ENCODE peak calls at places on chromosomes 13 and 19, in ten cellular contexts. One of them, this sample, is unnamed.

GRCh38 chr19:35644206-35644986 is 2.9 kb downstream of the ETV2 start:
- DNase-seq in HTR-8/SVneo: no peak
- DNase-seq in hepatocyte: peak; percentile 96
- DNase-seq in SK-MEL-5: peak; percentile 94
- DNase-seq in stimulated activated naive CD8-positive, alpha-beta T cell treated with anti-CD3 and anti-CD28 coated beads, Interleukin-15, Interleukin-2, amounts not matched to agents 100 U/mL and 50 U/mL, for 24 hours: peak; percentile 97
- DNase-seq in astrocyte of the cerebellum: peak; percentile 73
- DNase-seq in Right ventricle myocardium superior: peak; percentile 98
- DNase-seq in stimulated activated CD4-positive, alpha-beta T cell treated with anti-CD3 and anti-CD28 coated beads, Interleukin-2, amount 100 ng/mL, for 4 hours: peak; percentile 89
- DNase-seq in fibroblast of the conjunctiva: peak; percentile 91
- DNase-seq in stromal cell of bone marrow: peak; percentile 87
- DNase-seq in this sample: peak; percentile 93

GRCh38 chr19:42255766-42256750 is 1.1 kb upstream of the ERF start:
- DNase-seq in HTR-8/SVneo: no peak
- DNase-seq in hepatocyte: peak; percentile 74
- DNase-seq in SK-MEL-5: peak; percentile 91
- DNase-seq in stimulated activated naive CD8-positive, alpha-beta T cell treated with anti-CD3 and anti-CD28 coated beads, Interleukin-15, Interleukin-2, amounts not matched to agents 100 U/mL and 50 U/mL, for 24 hours: no peak
- DNase-seq in astrocyte of the cerebellum: no peak
- DNase-seq in Right ventricle myocardium superior: peak; percentile 77
- DNase-seq in stimulated activated CD4-positive, alpha-beta T cell treated with anti-CD3 and anti-CD28 coated beads, Interleukin-2, amount 100 ng/mL, for 4 hours: no peak
- DNase-seq in fibroblast of the conjunctiva: no peak
- DNase-seq in stromal cell of bone marrow: no peak
- DNase-seq in this sample: no peak

GRCh38 chr13:101298517-101298916 is 117.8 kb downstream of the NALCN start:
- DNase-seq in HTR-8/SVneo: no peak
- DNase-seq in hepatocyte: no peak
- DNase-seq in SK-MEL-5: peak; percentile 2
- DNase-seq in stimulated activated naive CD8-positive, alpha-beta T cell treated with anti-CD3 and anti-CD28 coated beads, Interleukin-15, Interleukin-2, amounts not matched to agents 100 U/mL and 50 U/mL, for 24 hours: no peak
- DNase-seq in astrocyte of the cerebellum: no peak
- DNase-seq in Right ventricle myocardium superior: no peak
- DNase-seq in stimulated activated CD4-positive, alpha-beta T cell treated with anti-CD3 and anti-CD28 coated beads, Interleukin-2, amount 100 ng/mL, for 4 hours: no peak
- DNase-seq in fibroblast of the conjunctiva: no peak
- DNase-seq in stromal cell of bone marrow: no peak
- DNase-seq in this sample: no peak

GRCh38 chr13:84607614-84608013 is 725.3 kb upstream of the SLITRK1 start:
- DNase-seq in HTR-8/SVneo: no peak
- DNase-seq in hepatocyte: no peak
- DNase-seq in SK-MEL-5: no peak
- DNase-seq in stimulated activated naive CD8-positive, alpha-beta T cell treated with anti-CD3 and anti-CD28 coated beads, Interleukin-15, Interleukin-2, amounts not matched to agents 100 U/mL and 50 U/mL, for 24 hours: no peak
- DNase-seq in astrocyte of the cerebellum: peak; percentile 84
- DNase-seq in Right ventricle myocardium superior: peak; percentile 38
- DNase-seq in stimulated activated CD4-positive, alpha-beta T cell treated with anti-CD3 and anti-CD28 coated beads, Interleukin-2, amount 100 ng/mL, for 4 hours: no peak
- DNase-seq in fibroblast of the conjunctiva: peak; percentile 72
- DNase-seq in stromal cell of bone marrow: peak; percentile 79
- DNase-seq in this sample: no peak

GRCh38 chr19:13234518-13234917 is 84.3 kb downstream of the IER2 start:
- DNase-seq in HTR-8/SVneo: peak; percentile 32
- DNase-seq in hepatocyte: peak; percentile 62
- DNase-seq in SK-MEL-5: peak; percentile 41
- DNase-seq in stimulated activated naive CD8-positive, alpha-beta T cell treated with anti-CD3 and anti-CD28 coated beads, Interleukin-15, Interleukin-2, amounts not matched to agents 100 U/mL and 50 U/mL, for 24 hours: peak; percentile 76
- DNase-seq in astrocyte of the cerebellum: no peak
- DNase-seq in Right ventricle myocardium superior: peak; percentile 47
- DNase-seq in stimulated activated CD4-positive, alpha-beta T cell treated with anti-CD3 and anti-CD28 coated beads, Interleukin-2, amount 100 ng/mL, for 4 hours: peak; percentile 46
- DNase-seq in fibroblast of the conjunctiva: no peak
- DNase-seq in stromal cell of bone marrow: peak; percentile 8
- DNase-seq in this sample: peak; percentile 60

GRCh38 chr19:44662686-44663085 is 8.6 kb upstream of the CEACAM19 start:
- DNase-seq in HTR-8/SVneo: no peak
- DNase-seq in hepatocyte: no peak
- DNase-seq in SK-MEL-5: no peak
- DNase-seq in stimulated activated naive CD8-positive, alpha-beta T cell treated with anti-CD3 and anti-CD28 coated beads, Interleukin-15, Interleukin-2, amounts not matched to agents 100 U/mL and 50 U/mL, for 24 hours: no peak
- DNase-seq in astrocyte of the cerebellum: no peak
- DNase-seq in Right ventricle myocardium superior: no peak
- DNase-seq in stimulated activated CD4-positive, alpha-beta T cell treated with anti-CD3 and anti-CD28 coated beads, Interleukin-2, amount 100 ng/mL, for 4 hours: no peak
- DNase-seq in fibroblast of the conjunctiva: no peak
- DNase-seq in stromal cell of bone marrow: no peak
- DNase-seq in this sample: no peak

GRCh38 chr19:43316591-43317319 is 36.7 kb upstream of the CD177 start:
- DNase-seq in HTR-8/SVneo: no peak
- DNase-seq in hepatocyte: peak; percentile 83
- DNase-seq in SK-MEL-5: peak; percentile 82
- DNase-seq in stimulated activated naive CD8-positive, alpha-beta T cell treated with anti-CD3 and anti-CD28 coated beads, Interleukin-15, Interleukin-2, amounts not matched to agents 100 U/mL and 50 U/mL, for 24 hours: no peak
- DNase-seq in astrocyte of the cerebellum: no peak
- DNase-seq in Right ventricle myocardium superior: no peak
- DNase-seq in stimulated activated CD4-positive, alpha-beta T cell treated with anti-CD3 and anti-CD28 coated beads, Interleukin-2, amount 100 ng/mL, for 4 hours: no peak
- DNase-seq in fibroblast of the conjunctiva: no peak
- DNase-seq in stromal cell of bone marrow: peak; percentile 2
- DNase-seq in this sample: no peak

GRCh38 chr13:83450586-83450985 is 431.7 kb downstream of the SLITRK1 start:
- DNase-seq in HTR-8/SVneo: no peak
- DNase-seq in hepatocyte: no peak
- DNase-seq in SK-MEL-5: no peak
- DNase-seq in stimulated activated naive CD8-positive, alpha-beta T cell treated with anti-CD3 and anti-CD28 coated beads, Interleukin-15, Interleukin-2, amounts not matched to agents 100 U/mL and 50 U/mL, for 24 hours: no peak
- DNase-seq in astrocyte of the cerebellum: no peak
- DNase-seq in Right ventricle myocardium superior: no peak
- DNase-seq in stimulated activated CD4-positive, alpha-beta T cell treated with anti-CD3 and anti-CD28 coated beads, Interleukin-2, amount 100 ng/mL, for 4 hours: no peak
- DNase-seq in fibroblast of the conjunctiva: no peak
- DNase-seq in stromal cell of bone marrow: no peak
- DNase-seq in this sample: no peak

GRCh38 chr19:56671613-56671994 is at the start of gene ZNF835:
- DNase-seq in HTR-8/SVneo: peak; percentile 21
- DNase-seq in hepatocyte: no peak
- DNase-seq in SK-MEL-5: peak; percentile 39
- DNase-seq in stimulated activated naive CD8-positive, alpha-beta T cell treated with anti-CD3 and anti-CD28 coated beads, Interleukin-15, Interleukin-2, amounts not matched to agents 100 U/mL and 50 U/mL, for 24 hours: peak; percentile 84
- DNase-seq in astrocyte of the cerebellum: peak; percentile 0
- DNase-seq in Right ventricle myocardium superior: peak; percentile 99
- DNase-seq in stimulated activated CD4-positive, alpha-beta T cell treated with anti-CD3 and anti-CD28 coated beads, Interleukin-2, amount 100 ng/mL, for 4 hours: peak; percentile 79
- DNase-seq in fibroblast of the conjunctiva: peak; percentile 50
- DNase-seq in stromal cell of bone marrow: peak; percentile 22
- DNase-seq in this sample: peak; percentile 61

GRCh38 chr13:62320129-62320724 is 904.6 kb upstream of the PCDH20 start:
- DNase-seq in HTR-8/SVneo: peak; percentile 6
- DNase-seq in hepatocyte: peak; percentile 48
- DNase-seq in SK-MEL-5: peak; percentile 74
- DNase-seq in stimulated activated naive CD8-positive, alpha-beta T cell treated with anti-CD3 and anti-CD28 coated beads, Interleukin-15, Interleukin-2, amounts not matched to agents 100 U/mL and 50 U/mL, for 24 hours: no peak
- DNase-seq in astrocyte of the cerebellum: peak; percentile 53
- DNase-seq in Right ventricle myocardium superior: no peak
- DNase-seq in stimulated activated CD4-positive, alpha-beta T cell treated with anti-CD3 and anti-CD28 coated beads, Interleukin-2, amount 100 ng/mL, for 4 hours: no peak
- DNase-seq in fibroblast of the conjunctiva: peak; percentile 33
- DNase-seq in stromal cell of bone marrow: peak; percentile 7
- DNase-seq in this sample: peak; percentile 0

GRCh38 chr19:8552810-8553209 is 24.4 kb downstream of the MYO1F start:
- DNase-seq in HTR-8/SVneo: peak; percentile 33
- DNase-seq in hepatocyte: no peak
- DNase-seq in SK-MEL-5: peak; percentile 66
- DNase-seq in stimulated activated naive CD8-positive, alpha-beta T cell treated with anti-CD3 and anti-CD28 coated beads, Interleukin-15, Interleukin-2, amounts not matched to agents 100 U/mL and 50 U/mL, for 24 hours: no peak
- DNase-seq in astrocyte of the cerebellum: no peak
- DNase-seq in Right ventricle myocardium superior: no peak
- DNase-seq in stimulated activated CD4-positive, alpha-beta T cell treated with anti-CD3 and anti-CD28 coated beads, Interleukin-2, amount 100 ng/mL, for 4 hours: no peak
- DNase-seq in fibroblast of the conjunctiva: no peak
- DNase-seq in stromal cell of bone marrow: no peak
- DNase-seq in this sample: no peak

GRCh38 chr19:46422344-46422743 is 6.4 kb downstream of the PNMA8C start:
- DNase-seq in HTR-8/SVneo: no peak
- DNase-seq in hepatocyte: no peak
- DNase-seq in SK-MEL-5: no peak
- DNase-seq in stimulated activated naive CD8-positive, alpha-beta T cell treated with anti-CD3 and anti-CD28 coated beads, Interleukin-15, Interleukin-2, amounts not matched to agents 100 U/mL and 50 U/mL, for 24 hours: no peak
- DNase-seq in astrocyte of the cerebellum: no peak
- DNase-seq in Right ventricle myocardium superior: no peak
- DNase-seq in stimulated activated CD4-positive, alpha-beta T cell treated with anti-CD3 and anti-CD28 coated beads, Interleukin-2, amount 100 ng/mL, for 4 hours: no peak
- DNase-seq in fibroblast of the conjunctiva: no peak
- DNase-seq in stromal cell of bone marrow: no peak
- DNase-seq in this sample: no peak

GRCh38 chr19:55209430-55210119 is at the start of gene PTPRH:
- DNase-seq in HTR-8/SVneo: no peak
- DNase-seq in hepatocyte: peak; percentile 54
- DNase-seq in SK-MEL-5: no peak
- DNase-seq in stimulated activated naive CD8-positive, alpha-beta T cell treated with anti-CD3 and anti-CD28 coated beads, Interleukin-15, Interleukin-2, amounts not matched to agents 100 U/mL and 50 U/mL, for 24 hours: no peak
- DNase-seq in astrocyte of the cerebellum: no peak
- DNase-seq in Right ventricle myocardium superior: no peak
- DNase-seq in stimulated activated CD4-positive, alpha-beta T cell treated with anti-CD3 and anti-CD28 coated beads, Interleukin-2, amount 100 ng/mL, for 4 hours: no peak
- DNase-seq in fibroblast of the conjunctiva: no peak
- DNase-seq in stromal cell of bone marrow: no peak
- DNase-seq in this sample: no peak

GRCh38 chr19:32164384-32164992 is 180.9 kb upstream of the ZNF507 start:
- DNase-seq in HTR-8/SVneo: no peak
- DNase-seq in hepatocyte: no peak
- DNase-seq in SK-MEL-5: no peak
- DNase-seq in stimulated activated naive CD8-positive, alpha-beta T cell treated with anti-CD3 and anti-CD28 coated beads, Interleukin-15, Interleukin-2, amounts not matched to agents 100 U/mL and 50 U/mL, for 24 hours: no peak
- DNase-seq in astrocyte of the cerebellum: no peak
- DNase-seq in Right ventricle myocardium superior: no peak
- DNase-seq in stimulated activated CD4-positive, alpha-beta T cell treated with anti-CD3 and anti-CD28 coated beads, Interleukin-2, amount 100 ng/mL, for 4 hours: no peak
- DNase-seq in fibroblast of the conjunctiva: no peak
- DNase-seq in stromal cell of bone marrow: no peak
- DNase-seq in this sample: no peak

GRCh38 chr13:40479196-40479845 is 187.1 kb downstream of the FOXO1 start:
- DNase-seq in HTR-8/SVneo: no peak
- DNase-seq in hepatocyte: no peak
- DNase-seq in SK-MEL-5: no peak
- DNase-seq in stimulated activated naive CD8-positive, alpha-beta T cell treated with anti-CD3 and anti-CD28 coated beads, Interleukin-15, Interleukin-2, amounts not matched to agents 100 U/mL and 50 U/mL, for 24 hours: no peak
- DNase-seq in astrocyte of the cerebellum: no peak
- DNase-seq in Right ventricle myocardium superior: no peak
- DNase-seq in stimulated activated CD4-positive, alpha-beta T cell treated with anti-CD3 and anti-CD28 coated beads, Interleukin-2, amount 100 ng/mL, for 4 hours: no peak
- DNase-seq in fibroblast of the conjunctiva: no peak
- DNase-seq in stromal cell of bone marrow: no peak
- DNase-seq in this sample: no peak

GRCh38 chr19:37519890-37520289 is 13.2 kb downstream of the ZNF793 start:
- DNase-seq in HTR-8/SVneo: peak; percentile 59
- DNase-seq in hepatocyte: peak; percentile 20
- DNase-seq in SK-MEL-5: no peak
- DNase-seq in stimulated activated naive CD8-positive, alpha-beta T cell treated with anti-CD3 and anti-CD28 coated beads, Interleukin-15, Interleukin-2, amounts not matched to agents 100 U/mL and 50 U/mL, for 24 hours: no peak
- DNase-seq in astrocyte of the cerebellum: no peak
- DNase-seq in Right ventricle myocardium superior: no peak
- DNase-seq in stimulated activated CD4-positive, alpha-beta T cell treated with anti-CD3 and anti-CD28 coated beads, Interleukin-2, amount 100 ng/mL, for 4 hours: no peak
- DNase-seq in fibroblast of the conjunctiva: no peak
- DNase-seq in stromal cell of bone marrow: no peak
- DNase-seq in this sample: no peak

GRCh38 chr19:50167314-50167721 is 4.2 kb upstream of the IZUMO2 start:
- DNase-seq in HTR-8/SVneo: no peak
- DNase-seq in hepatocyte: no peak
- DNase-seq in SK-MEL-5: no peak
- DNase-seq in stimulated activated naive CD8-positive, alpha-beta T cell treated with anti-CD3 and anti-CD28 coated beads, Interleukin-15, Interleukin-2, amounts not matched to agents 100 U/mL and 50 U/mL, for 24 hours: no peak
- DNase-seq in astrocyte of the cerebellum: no peak
- DNase-seq in Right ventricle myocardium superior: no peak
- DNase-seq in stimulated activated CD4-positive, alpha-beta T cell treated with anti-CD3 and anti-CD28 coated beads, Interleukin-2, amount 100 ng/mL, for 4 hours: no peak
- DNase-seq in fibroblast of the conjunctiva: no peak
- DNase-seq in stromal cell of bone marrow: no peak
- DNase-seq in this sample: no peak

GRCh38 chr13:83008496-83008895 is 873.8 kb downstream of the SLITRK1 start:
- DNase-seq in HTR-8/SVneo: no peak
- DNase-seq in hepatocyte: no peak
- DNase-seq in SK-MEL-5: no peak
- DNase-seq in stimulated activated naive CD8-positive, alpha-beta T cell treated with anti-CD3 and anti-CD28 coated beads, Interleukin-15, Interleukin-2, amounts not matched to agents 100 U/mL and 50 U/mL, for 24 hours: no peak
- DNase-seq in astrocyte of the cerebellum: no peak
- DNase-seq in Right ventricle myocardium superior: no peak
- DNase-seq in stimulated activated CD4-positive, alpha-beta T cell treated with anti-CD3 and anti-CD28 coated beads, Interleukin-2, amount 100 ng/mL, for 4 hours: no peak
- DNase-seq in fibroblast of the conjunctiva: no peak
- DNase-seq in stromal cell of bone marrow: no peak
- DNase-seq in this sample: no peak

GRCh38 chr13:113742445-113743120 is 16.4 kb upstream of the TMEM255B start:
- DNase-seq in HTR-8/SVneo: no peak
- DNase-seq in hepatocyte: no peak
- DNase-seq in SK-MEL-5: no peak
- DNase-seq in stimulated activated naive CD8-positive, alpha-beta T cell treated with anti-CD3 and anti-CD28 coated beads, Interleukin-15, Interleukin-2, amounts not matched to agents 100 U/mL and 50 U/mL, for 24 hours: no peak
- DNase-seq in astrocyte of the cerebellum: no peak
- DNase-seq in Right ventricle myocardium superior: peak; percentile 41
- DNase-seq in stimulated activated CD4-positive, alpha-beta T cell treated with anti-CD3 and anti-CD28 coated beads, Interleukin-2, amount 100 ng/mL, for 4 hours: no peak
- DNase-seq in fibroblast of the conjunctiva: no peak
- DNase-seq in stromal cell of bone marrow: no peak
- DNase-seq in this sample: no peak

GRCh38 chr19:46218160-46218559 is 11.4 kb upstream of the IGFL1 start:
- DNase-seq in HTR-8/SVneo: peak; percentile 32
- DNase-seq in hepatocyte: peak; percentile 68
- DNase-seq in SK-MEL-5: peak; percentile 13
- DNase-seq in stimulated activated naive CD8-positive, alpha-beta T cell treated with anti-CD3 and anti-CD28 coated beads, Interleukin-15, Interleukin-2, amounts not matched to agents 100 U/mL and 50 U/mL, for 24 hours: peak; percentile 52
- DNase-seq in astrocyte of the cerebellum: no peak
- DNase-seq in Right ventricle myocardium superior: no peak
- DNase-seq in stimulated activated CD4-positive, alpha-beta T cell treated with anti-CD3 and anti-CD28 coated beads, Interleukin-2, amount 100 ng/mL, for 4 hours: no peak
- DNase-seq in fibroblast of the conjunctiva: no peak
- DNase-seq in stromal cell of bone marrow: no peak
- DNase-seq in this sample: no peak

GRCh38 chr19:15113245-15114152 is 6.3 kb downstream of the SYDE1 start:
- DNase-seq in HTR-8/SVneo: no peak
- DNase-seq in hepatocyte: no peak
- DNase-seq in SK-MEL-5: no peak
- DNase-seq in stimulated activated naive CD8-positive, alpha-beta T cell treated with anti-CD3 and anti-CD28 coated beads, Interleukin-15, Interleukin-2, amounts not matched to agents 100 U/mL and 50 U/mL, for 24 hours: no peak
- DNase-seq in astrocyte of the cerebellum: no peak
- DNase-seq in Right ventricle myocardium superior: no peak
- DNase-seq in stimulated activated CD4-positive, alpha-beta T cell treated with anti-CD3 and anti-CD28 coated beads, Interleukin-2, amount 100 ng/mL, for 4 hours: no peak
- DNase-seq in fibroblast of the conjunctiva: no peak
- DNase-seq in stromal cell of bone marrow: no peak
- DNase-seq in this sample: no peak

GRCh38 chr13:96636310-96636709 is 358.0 kb downstream of the OXGR1 start:
- DNase-seq in HTR-8/SVneo: no peak
- DNase-seq in hepatocyte: no peak
- DNase-seq in SK-MEL-5: no peak
- DNase-seq in stimulated activated naive CD8-positive, alpha-beta T cell treated with anti-CD3 and anti-CD28 coated beads, Interleukin-15, Interleukin-2, amounts not matched to agents 100 U/mL and 50 U/mL, for 24 hours: no peak
- DNase-seq in astrocyte of the cerebellum: no peak
- DNase-seq in Right ventricle myocardium superior: no peak
- DNase-seq in stimulated activated CD4-positive, alpha-beta T cell treated with anti-CD3 and anti-CD28 coated beads, Interleukin-2, amount 100 ng/mL, for 4 hours: no peak
- DNase-seq in fibroblast of the conjunctiva: no peak
- DNase-seq in stromal cell of bone marrow: no peak
- DNase-seq in this sample: no peak

GRCh38 chr13:98222816-98223215 is 45.7 kb upstream of the RNF113B start:
- DNase-seq in HTR-8/SVneo: no peak
- DNase-seq in hepatocyte: no peak
- DNase-seq in SK-MEL-5: no peak
- DNase-seq in stimulated activated naive CD8-positive, alpha-beta T cell treated with anti-CD3 and anti-CD28 coated beads, Interleukin-15, Interleukin-2, amounts not matched to agents 100 U/mL and 50 U/mL, for 24 hours: no peak
- DNase-seq in astrocyte of the cerebellum: no peak
- DNase-seq in Right ventricle myocardium superior: no peak
- DNase-seq in stimulated activated CD4-positive, alpha-beta T cell treated with anti-CD3 and anti-CD28 coated beads, Interleukin-2, amount 100 ng/mL, for 4 hours: no peak
- DNase-seq in fibroblast of the conjunctiva: no peak
- DNase-seq in stromal cell of bone marrow: no peak
- DNase-seq in this sample: no peak

This sample was measured in CD4-positive, CD25-positive, alpha-beta regulatory T cell.